ENCODE peak calls at places on chromosomes 13 and 19, in seven cellular contexts. One of them, this sample, is unnamed.

GRCh38 chr19:40337107-40337506 is 11.1 kb downstream of the C19orf47 start:
- DNase-seq in colonic mucosa: no peak
- DNase-seq in cardiac muscle cell: no peak
- DNase-seq in choroid plexus epithelial cell: no peak
- DNase-seq in breast epithelium: no peak
- DNase-seq in mucosa of descending colon: no peak
- DNase-seq in AG09309: no peak
- DNase-seq in this sample: no peak

GRCh38 chr19:2327773-2328400 is 499 bp downstream of the LSM7 start:
- DNase-seq in colonic mucosa: peak
- DNase-seq in AG09309: peak
- DNase-seq in cardiac muscle cell: no peak
- DNase-seq in choroid plexus epithelial cell: peak
- DNase-seq in breast epithelium: no peak
- DNase-seq in mucosa of descending colon: peak
- DNase-seq in this sample: peak

GRCh38 chr19:35249146-35249847 is 495 bp downstream of the LSR start:
- DNase-seq in mucosa of descending colon: peak
- DNase-seq in breast epithelium: no peak
- DNase-seq in cardiac muscle cell: no peak
- DNase-seq in AG09309: no peak
- DNase-seq in choroid plexus epithelial cell: no peak
- DNase-seq in colonic mucosa: peak
- DNase-seq in this sample: peak

GRCh38 chr19:15426485-15427349 is 7.9 kb upstream of the AKAP8L start:
- DNase-seq in cardiac muscle cell: no peak
- DNase-seq in choroid plexus epithelial cell: no peak
- DNase-seq in mucosa of descending colon: no peak
- DNase-seq in AG09309: no peak
- DNase-seq in breast epithelium: no peak
- DNase-seq in colonic mucosa: no peak
- DNase-seq in this sample: no peak

GRCh38 chr19:23762884-23763711 is 4.4 kb upstream of the ZNF681 start:
- DNase-seq in colonic mucosa: peak
- DNase-seq in breast epithelium: peak
- DNase-seq in mucosa of descending colon: peak
- DNase-seq in cardiac muscle cell: peak
- DNase-seq in AG09309: no peak
- DNase-seq in choroid plexus epithelial cell: peak
- DNase-seq in this sample: peak

GRCh38 chr13:112657850-112658445 is 31.9 kb upstream of the ATP11A start:
- DNase-seq in breast epithelium: peak
- DNase-seq in choroid plexus epithelial cell: peak
- DNase-seq in mucosa of descending colon: no peak
- DNase-seq in cardiac muscle cell: no peak
- DNase-seq in AG09309: peak
- DNase-seq in colonic mucosa: no peak
- DNase-seq in this sample: peak

GRCh38 chr19:43290568-43291359 is 21.4 kb upstream of the PSG9 start:
- DNase-seq in AG09309: no peak
- DNase-seq in choroid plexus epithelial cell: peak
- DNase-seq in cardiac muscle cell: peak
- DNase-seq in breast epithelium: no peak
- DNase-seq in colonic mucosa: no peak
- DNase-seq in mucosa of descending colon: peak
- DNase-seq in this sample: no peak

GRCh38 chr19:44818470-44818856 is 9.6 kb downstream of the BCAM start:
- DNase-seq in colonic mucosa: no peak
- DNase-seq in breast epithelium: no peak
- DNase-seq in choroid plexus epithelial cell: no peak
- DNase-seq in mucosa of descending colon: no peak
- DNase-seq in cardiac muscle cell: no peak
- DNase-seq in AG09309: no peak
- DNase-seq in this sample: no peak

GRCh38 chr19:30686252-30686762 is 314.1 kb downstream of the ZNF536 start:
- DNase-seq in colonic mucosa: no peak
- DNase-seq in cardiac muscle cell: no peak
- DNase-seq in breast epithelium: no peak
- DNase-seq in choroid plexus epithelial cell: peak
- DNase-seq in AG09309: no peak
- DNase-seq in mucosa of descending colon: no peak
- DNase-seq in this sample: peak

DNA sequence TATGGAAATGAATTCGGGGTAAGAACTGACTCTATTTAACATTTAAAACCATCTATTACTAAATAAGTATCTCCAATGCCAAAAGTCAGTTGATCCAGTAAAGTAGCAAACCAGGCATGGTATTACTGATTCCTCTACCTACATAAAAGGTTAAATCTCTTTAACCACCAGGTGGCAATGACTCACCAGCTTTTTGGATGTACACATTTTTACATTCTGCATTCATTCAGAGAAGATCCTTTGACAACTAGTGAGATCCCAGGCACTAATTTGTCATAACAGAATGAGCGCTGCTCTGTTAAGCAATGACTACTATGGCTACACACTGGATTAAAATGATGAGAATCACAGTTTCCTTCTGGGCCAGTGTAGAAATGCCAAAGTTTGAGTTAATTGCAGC is 329.8 kb upstream of the GPC6 start:
- DNase-seq in choroid plexus epithelial cell: peak
- DNase-seq in AG09309: no peak
- DNase-seq in mucosa of descending colon: no peak
- DNase-seq in cardiac muscle cell: peak
- DNase-seq in breast epithelium: no peak
- DNase-seq in colonic mucosa: no peak
- DNase-seq in this sample: no peak
- TF ChIP-seq CTCF in choroid plexus epithelial cell: peak
- TF ChIP-seq CTCF in AG09309: no peak
- TF ChIP-seq CTCF in mucosa of descending colon: no peak
- TF ChIP-seq CTCF in cardiac muscle cell: peak
- TF ChIP-seq CTCF in breast epithelium: no peak
- TF ChIP-seq CTCF in colonic mucosa: no peak
- TF ChIP-seq CTCF in this sample: no peak

GRCh38 chr19:8814176-8814575 is 17.9 kb downstream of the ZNF558 start:
- DNase-seq in colonic mucosa: no peak
- DNase-seq in breast epithelium: no peak
- DNase-seq in cardiac muscle cell: no peak
- DNase-seq in choroid plexus epithelial cell: no peak
- DNase-seq in mucosa of descending colon: no peak
- DNase-seq in AG09309: no peak
- DNase-seq in this sample: no peak

GRCh38 chr19:8815780-8816179 is 16.3 kb downstream of the ZNF558 start:
- DNase-seq in colonic mucosa: no peak
- DNase-seq in choroid plexus epithelial cell: no peak
- DNase-seq in AG09309: no peak
- DNase-seq in cardiac muscle cell: no peak
- DNase-seq in breast epithelium: no peak
- DNase-seq in mucosa of descending colon: no peak
- DNase-seq in this sample: no peak

GRCh38 chr19:8806661-8807060 is 25.4 kb downstream of the ZNF558 start:
- DNase-seq in breast epithelium: no peak
- DNase-seq in colonic mucosa: no peak
- DNase-seq in mucosa of descending colon: no peak
- DNase-seq in choroid plexus epithelial cell: peak
- DNase-seq in cardiac muscle cell: no peak
- DNase-seq in AG09309: no peak
- DNase-seq in this sample: no peak

GRCh38 chr19:8811315-8812172 is 20.6 kb downstream of the ZNF558 start:
- DNase-seq in breast epithelium: no peak
- DNase-seq in choroid plexus epithelial cell: peak
- DNase-seq in mucosa of descending colon: no peak
- DNase-seq in AG09309: no peak
- DNase-seq in colonic mucosa: no peak
- DNase-seq in cardiac muscle cell: no peak
- DNase-seq in this sample: no peak
- H3K4me3 ChIP-seq in breast epithelium: no peak
- H3K4me3 ChIP-seq in choroid plexus epithelial cell: no peak
- H3K4me3 ChIP-seq in mucosa of descending colon: no peak
- H3K4me3 ChIP-seq in AG09309: no peak
- H3K4me3 ChIP-seq in colonic mucosa: no peak
- H3K4me3 ChIP-seq in cardiac muscle cell: no peak
- H3K4me3 ChIP-seq in this sample: no peak

DNA sequence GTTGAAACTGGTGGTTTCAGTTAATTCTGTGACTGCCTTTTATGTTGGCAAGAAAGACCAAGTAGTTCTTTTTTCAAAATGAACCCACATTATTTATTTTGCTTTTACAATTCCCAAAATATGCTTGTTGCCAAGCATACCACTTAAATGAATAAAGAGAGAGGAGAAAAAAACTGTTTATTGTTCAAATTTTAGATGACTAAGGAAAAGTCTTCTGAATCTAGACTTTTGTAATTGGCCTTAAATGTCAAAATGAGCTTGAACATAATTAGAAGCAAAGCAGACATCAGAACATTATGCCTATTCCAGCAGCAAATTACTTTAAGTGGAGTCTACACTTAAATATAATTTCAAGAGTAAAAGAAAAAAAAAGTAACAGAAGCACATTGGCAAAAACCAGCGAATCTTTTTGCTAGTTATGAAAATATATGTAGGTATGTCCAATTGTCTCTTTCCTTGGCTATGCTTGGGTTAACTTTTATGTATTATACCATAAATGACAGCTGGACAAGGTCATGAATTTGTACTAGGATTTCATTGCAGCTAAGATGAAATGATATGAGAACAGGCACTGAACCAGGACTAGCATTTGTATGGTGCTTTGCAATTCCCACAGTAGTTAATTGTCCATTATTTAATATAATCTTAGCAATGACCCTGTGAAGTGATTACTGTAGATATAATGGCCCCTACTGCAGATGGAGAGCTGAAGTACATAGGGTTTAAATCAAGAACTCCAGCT is 211.9 kb downstream of the NALCN start:
- DNase-seq in breast epithelium: no peak
- DNase-seq in AG09309: peak
- DNase-seq in colonic mucosa: no peak
- DNase-seq in mucosa of descending colon: no peak
- DNase-seq in choroid plexus epithelial cell: no peak
- DNase-seq in cardiac muscle cell: no peak
- DNase-seq in this sample: no peak
- TF ChIP-seq CTCF in breast epithelium: no peak
- TF ChIP-seq CTCF in AG09309: no peak
- TF ChIP-seq CTCF in colonic mucosa: no peak
- TF ChIP-seq CTCF in mucosa of descending colon: no peak
- TF ChIP-seq CTCF in choroid plexus epithelial cell: no peak
- TF ChIP-seq CTCF in cardiac muscle cell: no peak
- TF ChIP-seq CTCF in this sample: no peak

GRCh38 chr13:52406629-52407028 is 657 bp upstream of the THSD1 start:
- DNase-seq in breast epithelium: no peak
- DNase-seq in colonic mucosa: no peak
- DNase-seq in choroid plexus epithelial cell: no peak
- DNase-seq in cardiac muscle cell: no peak
- DNase-seq in AG09309: no peak
- DNase-seq in mucosa of descending colon: no peak
- DNase-seq in this sample: no peak
- H3K4me3 ChIP-seq in breast epithelium: peak
- H3K4me3 ChIP-seq in colonic mucosa: no peak
- H3K4me3 ChIP-seq in choroid plexus epithelial cell: no peak
- H3K4me3 ChIP-seq in cardiac muscle cell: no peak
- H3K4me3 ChIP-seq in AG09309: no peak
- H3K4me3 ChIP-seq in mucosa of descending colon: no peak
- H3K4me3 ChIP-seq in this sample: no peak

DNA sequence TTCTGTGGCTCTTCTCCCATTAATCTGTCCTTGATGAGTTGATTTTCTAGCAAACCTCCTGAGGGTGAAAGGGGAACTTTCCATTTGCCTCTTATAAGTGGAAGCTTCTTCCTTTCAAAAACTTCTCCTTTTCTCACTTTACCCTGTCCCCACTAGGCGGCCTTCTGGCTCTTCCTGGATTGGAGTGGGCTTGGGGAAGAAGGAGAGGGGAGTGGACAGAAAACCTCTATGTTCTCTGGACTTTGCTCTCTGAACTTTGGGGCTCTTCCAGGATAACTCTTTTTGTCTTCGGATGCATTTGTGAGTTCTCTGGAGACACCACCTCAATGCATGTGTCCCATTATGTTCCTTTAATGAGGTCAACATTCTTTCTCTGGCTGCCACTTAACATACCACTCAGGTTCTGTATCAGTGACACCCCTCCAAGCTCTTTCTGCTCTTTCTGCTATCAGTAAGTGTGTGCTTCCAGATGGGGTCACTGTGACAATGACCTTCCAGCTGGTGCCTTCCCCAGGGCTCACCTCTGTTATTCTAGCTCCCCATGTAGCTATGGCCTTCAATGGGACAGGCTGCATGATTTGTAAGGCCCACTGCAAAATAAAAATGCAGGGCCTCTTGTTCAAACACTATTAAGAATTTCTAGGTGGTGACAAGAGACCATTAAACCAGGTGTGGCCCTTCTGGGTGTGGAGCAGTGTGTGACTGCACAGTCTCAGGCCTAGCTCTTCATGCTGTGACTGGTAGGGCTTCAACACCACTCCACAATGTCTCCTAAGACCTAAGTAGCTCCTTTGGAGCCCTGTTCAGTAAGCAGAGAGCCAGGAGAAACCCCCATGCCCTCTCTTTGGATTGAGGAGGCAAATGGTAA is 389.2 kb downstream of the EFNB2 start:
- DNase-seq in breast epithelium: no peak
- DNase-seq in choroid plexus epithelial cell: no peak
- DNase-seq in colonic mucosa: peak
- DNase-seq in AG09309: no peak
- DNase-seq in cardiac muscle cell: peak
- DNase-seq in mucosa of descending colon: peak
- DNase-seq in this sample: no peak
- TF ChIP-seq CTCF in breast epithelium: no peak
- TF ChIP-seq CTCF in choroid plexus epithelial cell: peak
- TF ChIP-seq CTCF in colonic mucosa: peak
- TF ChIP-seq CTCF in AG09309: no peak
- TF ChIP-seq CTCF in cardiac muscle cell: no peak
- TF ChIP-seq CTCF in mucosa of descending colon: no peak
- TF ChIP-seq CTCF in this sample: no peak

DNA sequence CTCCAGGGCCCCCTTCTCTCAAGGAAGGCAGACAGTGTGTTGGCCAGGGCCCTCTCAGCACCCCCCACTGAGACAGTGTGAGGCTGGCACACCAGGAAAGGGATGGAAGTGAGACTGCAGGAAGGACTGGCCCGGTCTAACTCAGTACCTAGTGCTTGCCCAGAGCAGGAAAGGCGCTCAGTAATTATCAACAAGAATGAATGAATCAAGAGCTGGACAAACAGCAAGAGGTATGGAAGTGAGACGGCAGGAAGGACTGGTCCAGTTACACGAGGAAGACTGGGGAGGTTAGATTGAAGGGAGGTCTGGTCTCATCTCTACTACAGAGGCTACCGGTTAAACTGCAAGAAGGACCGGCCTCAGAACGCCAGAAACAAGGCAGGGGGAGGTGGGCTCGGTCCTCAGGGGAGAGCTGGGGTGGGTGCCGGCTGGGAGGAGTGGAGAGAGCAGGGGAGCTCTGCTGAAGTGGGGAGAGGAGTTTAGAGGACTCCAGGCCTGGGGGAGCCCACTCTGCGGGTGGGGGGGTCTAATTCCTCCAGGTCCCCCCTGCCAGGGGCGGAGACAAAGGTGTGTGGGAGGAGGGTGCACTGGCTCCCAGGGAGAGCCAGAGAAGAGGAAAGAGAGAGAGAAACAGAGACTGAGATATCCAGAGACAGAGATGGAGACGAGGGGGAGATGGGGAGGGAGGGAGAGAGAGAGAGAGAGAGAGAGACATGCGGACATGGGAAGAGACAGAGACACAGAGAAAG is 1.1 kb downstream of the SLC8A2 start:
- DNase-seq in choroid plexus epithelial cell: no peak
- DNase-seq in mucosa of descending colon: no peak
- DNase-seq in cardiac muscle cell: no peak
- DNase-seq in AG09309: no peak
- DNase-seq in breast epithelium: no peak
- DNase-seq in colonic mucosa: no peak
- DNase-seq in this sample: no peak
- H3K4me3 ChIP-seq in choroid plexus epithelial cell: no peak
- H3K4me3 ChIP-seq in mucosa of descending colon: no peak
- H3K4me3 ChIP-seq in cardiac muscle cell: no peak
- H3K4me3 ChIP-seq in AG09309: no peak
- H3K4me3 ChIP-seq in breast epithelium: no peak
- H3K4me3 ChIP-seq in colonic mucosa: no peak
- H3K4me3 ChIP-seq in this sample: no peak

GRCh38 chr13:80348750-80349149 is 7.8 kb upstream of the SPRY2 start:
- DNase-seq in breast epithelium: no peak
- DNase-seq in cardiac muscle cell: no peak
- DNase-seq in mucosa of descending colon: no peak
- DNase-seq in colonic mucosa: no peak
- DNase-seq in choroid plexus epithelial cell: no peak
- DNase-seq in AG09309: no peak
- DNase-seq in this sample: no peak
- TF ChIP-seq CTCF in breast epithelium: no peak
- TF ChIP-seq CTCF in cardiac muscle cell: no peak
- TF ChIP-seq CTCF in mucosa of descending colon: no peak
- TF ChIP-seq CTCF in colonic mucosa: no peak
- TF ChIP-seq CTCF in choroid plexus epithelial cell: no peak
- TF ChIP-seq CTCF in AG09309: no peak
- TF ChIP-seq CTCF in this sample: no peak

This sample was measured in lower leg skin.